ENCODE peak calls at places on chromosome 7, in eight cellular contexts. T is CD8-positive, alpha-beta T cell; U is activated CD8-positive, alpha-beta T cell treated with anti-CD3 and anti-CD28 coated beads for 36 hours; V is prostate gland; E is endodermal cell; C is OCI-LY7; R is AG04450; Y is osteoblast. L is an unnamed sample.

GRCh38 chr7:155591055-155591750 is 44.8 kb upstream of the CNPY1 start:
- DNase-seq in E (peak), R (no peak), V (no peak), T (no peak), U (no peak), Y (peak), C (no peak), L (peak)

GRCh38 chr7:2529161-2530075 is 9.8 kb downstream of the LFNG start:
- DNase-seq in U (peak), Y (peak), V (no peak), C (peak), T (no peak), E (no peak), R (no peak), L (no peak)

GRCh38 chr7:5214641-5215040 is 24.6 kb downstream of the WIPI2 start:
- DNase-seq in V (no peak), U (no peak), T (no peak), C (no peak), Y (no peak), E (no peak), R (no peak), L (peak)

GRCh38 chr7:4784799-4785198 is 9.4 kb downstream of the AP5Z1 start:
- DNase-seq in E (no peak), Y (no peak), C (no peak), R (no peak), V (no peak), T (no peak), U (no peak), L (no peak)

GRCh38 chr7:41969713-41970112 is 266.8 kb upstream of the INHBA start:
- DNase-seq in U (no peak), T (no peak), E (no peak), V (no peak), C (no peak), R (no peak), Y (no peak), L (no peak)

GRCh38 chr7:28778781-28779180 is 179.3 kb downstream of the TRIL start:
- DNase-seq in Y (no peak), V (no peak), T (no peak), U (no peak), R (no peak), C (no peak), E (no peak), L (no peak)

GRCh38 chr7:34158754-34159153 is 253.4 kb downstream of the BMPER start:
- DNase-seq in Y (peak), U (no peak), V (no peak), T (no peak), R (no peak), E (peak), C (no peak), L (no peak)

GRCh38 chr7:78212476-78213060 is 414.0 kb downstream of the PHTF2 start:
- DNase-seq in C (no peak), U (no peak), T (no peak), Y (no peak), R (no peak), E (no peak), V (no peak), L (no peak)

GRCh38 chr7:141704741-141705140 is 2.8 kb upstream of the DENND11 start:
- DNase-seq in U (no peak), V (no peak), Y (peak), E (no peak), C (no peak), T (no peak), R (no peak), L (no peak)

GRCh38 chr7:147982307-147982706 is 608.3 kb upstream of the C7orf33 start:
- DNase-seq in R (no peak), V (no peak), Y (no peak), C (no peak), T (no peak), E (no peak), U (no peak), L (no peak)

GRCh38 chr7:36021367-36021766 is 131.7 kb upstream of the EEPD1 start:
- DNase-seq in T (no peak), Y (peak), R (no peak), V (no peak), U (peak), C (peak), E (peak), L (no peak)

GRCh38 chr7:155203059-155203881 is 94.4 kb upstream of the INSIG1 start:
- DNase-seq in C (no peak), T (no peak), R (no peak), V (no peak), U (no peak), E (no peak), Y (peak), L (no peak)

GRCh38 chr7:1741751-1742554 is 71.9 kb downstream of the ELFN1 start:
- DNase-seq in Y (peak), R (no peak), U (peak), E (no peak), T (no peak), V (no peak), C (no peak), L (no peak)

GRCh38 chr7:123888192-123888591 is 36.8 kb upstream of the SPAM1 start:
- DNase-seq in U (no peak), E (no peak), C (no peak), Y (no peak), R (no peak), T (no peak), V (no peak), L (no peak)

GRCh38 chr7:36726806-36727503 is 2.7 kb upstream of the AOAH start:
- DNase-seq in T (no peak), U (peak), V (no peak), Y (no peak), C (no peak), R (no peak), E (no peak), L (no peak)

GRCh38 chr7:44289341-44290249 is 35.8 kb downstream of the CAMK2B start:
- DNase-seq in C (no peak), E (peak), Y (peak), R (no peak), U (no peak), V (no peak), T (no peak), L (peak)

GRCh38 chr7:129781128-129781855 is 169.8 kb downstream of the NRF1 start:
- DNase-seq in Y (peak), V (no peak), T (no peak), C (peak), R (no peak), U (peak), E (peak), L (no peak)

GRCh38 chr7:16416289-16417282 is 4.8 kb downstream of the CRPPA start:
- DNase-seq in E (no peak), R (no peak), T (no peak), U (no peak), Y (no peak), V (no peak), C (no peak), L (no peak)

GRCh38 chr7:51639661-51640340 is 323.2 kb upstream of the COBL start:
- DNase-seq in T (no peak), V (no peak), E (no peak), U (no peak), C (no peak), R (no peak), Y (no peak), L (no peak)

GRCh38 chr7:79298145-79298760 is 155.2 kb downstream of the MAGI2 start:
- DNase-seq in T (no peak), C (peak), Y (peak), E (peak), R (peak), V (no peak), U (peak), L (no peak)

GRCh38 chr7:16428672-16429071 is 7.3 kb upstream of the CRPPA start:
- DNase-seq in V (no peak), R (no peak), T (no peak), Y (peak), C (no peak), U (no peak), E (no peak), L (no peak)

GRCh38 chr7:44220732-44221131 is 20.0 kb downstream of the YKT6 start:
- DNase-seq in C (no peak), E (no peak), R (no peak), T (no peak), V (no peak), Y (peak), U (no peak), L (peak)

GRCh38 chr7:28407643-28408042 is 4.7 kb upstream of the CREB5 start:
- DNase-seq in U (peak), Y (peak), V (no peak), E (no peak), T (no peak), C (no peak), R (no peak), L (no peak)

GRCh38 chr7:22129819-22130580 is 184.3 kb upstream of the CDCA7L start:
- DNase-seq in E (no peak), U (no peak), R (no peak), T (no peak), C (no peak), Y (no peak), V (no peak), L (no peak)

GRCh38 chr7:105122619-105123018 is 108.6 kb downstream of the KMT2E start:
- DNase-seq in T (no peak), Y (no peak), R (no peak), V (no peak), U (no peak), C (no peak), E (no peak), L (no peak)

DNA sequence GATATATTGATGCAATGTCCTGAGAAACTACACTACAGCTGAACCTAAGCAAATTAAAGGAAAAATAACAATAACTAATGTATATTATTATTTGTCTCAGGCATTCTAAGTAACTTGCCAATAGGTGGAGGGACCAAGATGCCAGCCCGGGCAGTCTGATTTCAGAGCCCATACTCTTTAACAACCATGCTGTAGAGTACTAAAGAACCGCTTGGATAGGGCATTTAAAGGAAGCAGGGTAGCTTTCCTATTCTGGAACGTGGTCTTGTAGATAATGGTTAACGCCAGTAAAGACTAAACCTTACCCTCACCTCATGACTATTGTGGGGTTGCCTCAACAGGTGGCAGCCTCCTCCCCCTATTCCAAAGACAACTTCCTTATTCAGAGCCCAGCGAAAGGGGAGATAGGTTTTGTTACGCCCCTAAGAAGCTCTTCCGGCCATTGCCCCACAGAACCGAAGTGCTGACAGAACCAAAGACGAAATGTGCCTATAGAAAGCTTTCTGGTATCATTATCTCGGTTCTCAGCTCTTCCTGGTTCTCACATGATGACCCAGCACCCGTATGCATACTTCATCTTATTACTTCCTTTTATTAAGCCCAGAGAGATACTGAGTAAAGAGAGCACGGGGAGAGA is 707 bp upstream of the C1GALT1 start:
- DNase-seq in Y (peak), C (peak), R (no peak), V (peak), E (peak), T (peak), U (peak), L (no peak)
- TF ChIP-seq CTCF in Y (no peak), C (peak), R (no peak), V (no peak), E (no peak), T (no peak), U (peak), L (no peak)

DNA sequence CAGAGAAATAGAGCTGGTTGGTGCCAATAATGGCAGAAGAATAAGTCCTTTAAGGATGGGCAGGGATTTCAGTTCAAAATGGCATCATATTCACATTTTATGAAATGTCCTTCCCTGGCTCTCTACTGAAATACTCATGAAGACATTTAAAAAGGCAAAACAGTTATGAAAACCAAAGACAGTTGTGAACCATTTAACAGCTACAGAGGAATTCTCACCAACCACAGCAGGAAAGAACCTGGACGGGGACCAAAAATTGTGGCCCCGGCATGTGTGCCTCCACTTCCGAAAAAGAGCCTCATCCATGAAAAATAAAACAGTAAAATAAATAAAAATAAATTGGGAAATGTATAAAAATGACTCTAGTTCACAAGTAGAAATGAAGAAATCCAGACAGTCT is 539.5 kb downstream of the SUGCT start:
- DNase-seq in E (no peak), U (no peak), R (no peak), Y (no peak), T (no peak), C (no peak), V (no peak), L (no peak)
- TF ChIP-seq CTCF in E (no peak), U (no peak), R (no peak), Y (no peak), T (no peak), C (no peak), V (no peak), L (no peak)

GRCh38 chr7:143375298-143376034 is 5.7 kb upstream of the ZYX start:
- DNase-seq in T (peak), C (peak), E (peak), U (peak), Y (peak), V (no peak), R (no peak), L (peak)

GRCh38 chr7:143373255-143373794 is 7.8 kb upstream of the ZYX start:
- DNase-seq in U (no peak), Y (peak), C (no peak), V (no peak), E (peak), T (no peak), R (no peak), L (no peak)

GRCh38 chr7:143374556-143374955 is 6.6 kb upstream of the ZYX start:
- DNase-seq in E (peak), C (no peak), T (no peak), R (no peak), Y (peak), V (no peak), U (no peak), L (no peak)

GRCh38 chr7:143369678-143370651 is 7.5 kb upstream of the FAM131B start:
- DNase-seq in C (no peak), T (no peak), U (peak), R (no peak), V (no peak), E (peak), Y (peak), L (no peak)

DNA sequence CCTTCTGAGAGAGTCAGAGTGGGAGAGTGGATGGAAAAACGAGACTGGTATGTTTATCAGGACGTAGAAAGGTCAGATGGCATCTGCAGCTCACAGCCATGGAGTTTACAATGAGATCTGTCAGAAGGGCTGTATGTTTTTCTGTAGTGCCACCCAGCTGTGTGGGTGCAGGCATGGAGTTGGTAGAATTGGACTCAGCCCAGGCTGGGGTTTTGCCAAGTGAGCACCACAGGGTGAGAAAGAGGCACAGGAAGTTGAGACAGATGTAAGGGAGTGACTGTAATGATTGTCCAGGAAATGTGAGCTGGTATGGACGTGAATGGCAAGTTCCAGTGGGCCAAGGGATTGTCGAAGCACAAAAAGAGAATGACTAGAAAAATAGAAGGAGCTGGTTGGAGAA is 9.1 kb upstream of the ZYX start:
- DNase-seq in E (peak), Y (peak), V (no peak), C (peak), T (peak), U (peak), R (no peak), L (no peak)
- TF ChIP-seq CTCF in E (no peak), Y (peak), V (no peak), C (no peak), T (peak), U (no peak), R (no peak), L (no peak)

GRCh38 chr7:152030561-152030960 is 5.1 kb downstream of the GALNT11 start:
- DNase-seq in U (no peak), Y (no peak), C (no peak), E (no peak), T (no peak), V (no peak), R (no peak), L (no peak)

GRCh38 chr7:152025077-152025936 is at the start of gene GALNT11:
- DNase-seq in U (peak), T (peak), R (peak), C (no peak), Y (peak), E (peak), V (peak), L (peak)

DNA sequence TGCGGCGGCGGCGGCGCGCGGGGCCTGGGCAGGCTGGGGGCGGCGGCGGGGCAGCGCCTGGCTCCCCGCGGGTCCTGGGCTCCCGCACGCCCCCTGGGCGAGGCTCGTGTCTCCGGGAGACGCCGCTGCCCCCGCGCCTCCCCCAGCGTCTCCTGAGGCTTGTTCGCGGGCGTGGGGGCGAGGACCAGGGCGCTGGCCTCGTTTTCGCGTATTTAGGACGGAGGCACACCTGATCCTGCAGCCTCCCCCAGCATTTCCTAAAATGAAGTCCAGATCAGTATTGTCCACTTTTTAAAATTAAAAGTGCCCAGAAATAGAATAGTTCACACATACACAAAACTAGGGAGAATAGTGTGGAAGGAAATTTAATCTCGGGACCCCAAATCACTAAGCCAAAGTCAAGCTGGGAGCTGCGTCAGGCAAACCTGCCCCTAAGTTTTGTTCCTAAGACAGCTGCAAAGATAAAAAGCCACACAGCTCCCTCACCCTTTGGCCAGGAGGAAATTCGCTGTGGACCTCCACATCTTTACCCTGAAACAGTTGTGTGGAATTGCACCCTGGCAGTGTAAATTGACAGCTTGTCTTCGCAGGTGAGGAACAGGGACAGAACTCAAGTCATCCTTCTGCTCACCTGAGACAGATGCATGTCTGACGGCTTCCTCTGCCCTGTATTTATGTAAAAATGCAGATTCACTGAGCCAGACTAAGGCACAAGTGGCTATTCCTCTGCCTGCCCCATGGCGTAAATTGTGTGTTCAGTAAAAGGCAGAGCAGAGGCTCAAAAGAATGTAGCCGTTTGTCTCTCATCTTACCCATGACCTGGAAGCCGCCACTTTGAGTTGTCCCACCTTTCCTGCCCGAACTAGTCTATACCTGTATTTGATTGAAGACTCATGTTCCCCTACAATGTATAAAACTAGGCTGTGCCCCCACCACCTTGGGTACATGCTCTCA is 740 bp downstream of the GALNT11 start:
- DNase-seq in T (no peak), C (no peak), R (no peak), Y (peak), U (peak), V (no peak), E (peak), L (no peak)
- TF ChIP-seq CTCF in T (no peak), C (no peak), R (no peak), Y (no peak), U (peak), V (no peak), E (peak), L (peak)

DNA sequence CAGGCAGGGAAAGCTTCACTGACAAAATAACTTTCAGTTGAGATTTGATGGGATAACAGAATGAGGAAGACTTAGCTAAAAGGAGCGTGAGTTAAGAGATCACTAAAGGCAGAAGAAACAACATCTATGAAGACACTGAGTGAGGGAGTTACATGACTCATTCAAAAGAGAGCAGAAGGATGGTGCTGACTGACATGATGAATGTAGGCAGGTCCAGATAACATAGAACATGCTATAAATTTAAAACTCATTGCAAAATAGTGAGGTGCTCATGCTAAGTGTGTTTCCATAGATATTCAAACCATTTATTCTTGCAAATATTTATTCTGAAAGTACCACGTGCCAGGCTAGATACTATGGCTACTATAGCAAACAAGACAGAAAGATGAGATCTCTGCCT is 116.4 kb upstream of the DGKB start:
- DNase-seq in U (no peak), V (no peak), R (no peak), Y (no peak), E (no peak), C (no peak), T (no peak), L (no peak)
- TF ChIP-seq CTCF in U (no peak), V (no peak), R (no peak), Y (no peak), E (no peak), C (no peak), T (no peak), L (no peak)

DNA sequence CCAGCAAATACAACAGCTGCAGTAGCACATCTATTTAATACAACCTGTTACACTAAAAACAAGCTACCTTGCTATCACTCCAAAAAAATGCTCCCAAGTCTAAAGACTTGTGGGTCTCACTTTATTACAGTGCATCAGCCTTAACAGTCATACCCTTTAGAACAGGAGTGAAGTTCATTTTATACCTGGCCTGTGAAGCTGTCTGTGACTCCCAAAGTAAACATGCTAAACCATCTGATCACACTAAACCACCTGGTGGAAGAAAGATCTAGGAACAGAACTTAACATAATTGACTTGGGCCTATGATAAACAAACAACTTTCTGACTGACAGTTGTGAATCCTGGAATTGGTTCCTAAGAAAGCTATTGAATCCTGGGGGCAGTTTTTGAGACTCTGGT is 80.9 kb upstream of the ATP6V0A4 start:
- DNase-seq in E (no peak), V (no peak), Y (no peak), R (no peak), U (no peak), C (no peak), T (no peak), L (no peak)
- TF ChIP-seq CTCF in E (no peak), V (no peak), Y (no peak), R (no peak), U (no peak), C (no peak), T (no peak), L (no peak)

GRCh38 chr7:70913924-70914323 is 218.0 kb upstream of the GALNT17 start:
- DNase-seq in E (peak), Y (no peak), T (no peak), C (no peak), R (no peak), U (no peak), V (no peak), L (no peak)
- TF ChIP-seq CTCF in E (no peak), Y (no peak), T (no peak), C (no peak), R (no peak), U (no peak), V (no peak), L (no peak)